ENCODE peak calls at places on chromosome 6, in eight cellular contexts. M is body of pancreas; Q is lower lobe of right lung; I is CD8-positive, alpha-beta memory T cell; E is Peyer's patch; L is pancreas; O is naive thymus-derived CD4-positive, alpha-beta T cell; V is cardiac muscle cell. R is an unnamed sample.

GRCh38 chr6:63644668-63645326 is 9.2 kb downstream of the PHF3 start:
- DNase-seq in M (no peak), Q (no peak), I (no peak), E (no peak), L (no peak), O (no peak), V (peak; percentile 41), R (no peak)

GRCh38 chr6:71248306-71248705 is 40.3 kb upstream of the OGFRL1 start:
- DNase-seq in M (peak; percentile 42), Q (no peak), I (no peak), E (no peak), L (no peak), O (no peak), V (peak; percentile 44), R (no peak)

GRCh38 chr6:92427408-92427905 is 991.9 kb downstream of the EPHA7 start:
- DNase-seq in M (no peak), Q (no peak), I (no peak), E (no peak), L (no peak), O (no peak), V (no peak), R (no peak)

GRCh38 chr6:26447257-26447656 is 7.0 kb downstream of the BTN3A3 start:
- DNase-seq in M (no peak), Q (no peak), I (no peak), E (no peak), L (no peak), O (no peak), V (no peak), R (no peak)

GRCh38 chr6:164247106-164247505 is 832.6 kb downstream of the QKI start:
- DNase-seq in M (no peak), Q (no peak), I (no peak), E (no peak), L (no peak), O (no peak), V (no peak), R (no peak)

GRCh38 chr6:40972814-40973213 is 66.2 kb downstream of the UNC5CL start:
- DNase-seq in M (no peak), Q (no peak), I (no peak), E (no peak), L (no peak), O (no peak), V (no peak), R (no peak)

GRCh38 chr6:79146426-79146825 is 68.4 kb upstream of the PHIP start:
- DNase-seq in M (no peak), Q (no peak), I (no peak), E (no peak), L (no peak), O (no peak), V (no peak), R (no peak)

GRCh38 chr6:2875840-2876207 is 27.3 kb downstream of the SERPINB9 start:
- DNase-seq in M (no peak), Q (peak; percentile 67), I (peak; percentile 54), E (peak; percentile 66), L (no peak), O (no peak), V (peak; percentile 19), R (peak; percentile 29)

GRCh38 chr6:44800171-44800671 is 412.7 kb downstream of the CDC5L start:
- DNase-seq in M (peak; percentile 74), Q (no peak), I (no peak), E (no peak), L (peak; percentile 53), O (no peak), V (peak; percentile 86), R (no peak)

GRCh38 chr6:158002951-158003853 is 21.5 kb downstream of the SYNJ2 start:
- DNase-seq in M (no peak), Q (peak; percentile 30), I (no peak), E (no peak), L (no peak), O (no peak), V (peak; percentile 90), R (no peak)

GRCh38 chr6:145008715-145009114 is 723.6 kb downstream of the UTRN start:
- DNase-seq in M (no peak), Q (no peak), I (no peak), E (no peak), L (no peak), O (no peak), V (no peak), R (no peak)
- H3K4me3 ChIP-seq in M (no peak overlapping the region), Q (no peak overlapping the region), I (no peak overlapping the region), E (no peak overlapping the region), L (no peak overlapping the region), O (no peak overlapping the region), V (no peak overlapping the region), R (no peak overlapping the region)

DNA sequence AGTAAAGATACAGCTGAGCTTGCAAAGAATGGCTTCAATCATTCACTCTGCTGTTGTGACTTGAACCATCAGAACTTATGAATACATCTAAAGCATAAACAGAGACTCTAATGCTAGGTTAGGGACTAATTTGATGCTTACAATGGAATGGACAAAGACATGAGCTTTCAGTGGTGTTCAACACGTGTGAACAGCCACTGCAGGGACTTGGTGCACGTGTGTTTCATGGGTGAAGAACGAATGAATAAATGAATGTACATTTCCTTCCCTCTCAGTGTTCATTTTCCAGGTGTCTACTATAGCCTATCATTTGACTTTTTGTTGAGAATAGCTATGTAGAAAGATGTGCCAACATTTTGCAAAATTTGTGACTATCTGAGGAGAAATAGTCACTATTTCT is 98.3 kb downstream of the VIP start:
- DNase-seq in M (no peak), Q (no peak), I (no peak), E (no peak), L (no peak), O (no peak), V (no peak), R (no peak)
- H3K9me3 ChIP-seq in M (no peaks in the 10 kb centered on the region), Q (no peaks in the 10 kb centered on the region), I (no peaks in the 10 kb centered on the region), E (no peaks in the 10 kb centered on the region), L (no peaks in the 10 kb centered on the region), O (no peaks in the 10 kb centered on the region), V (no peaks in the 10 kb centered on the region), R (no peaks in the 10 kb centered on the region)

DNA sequence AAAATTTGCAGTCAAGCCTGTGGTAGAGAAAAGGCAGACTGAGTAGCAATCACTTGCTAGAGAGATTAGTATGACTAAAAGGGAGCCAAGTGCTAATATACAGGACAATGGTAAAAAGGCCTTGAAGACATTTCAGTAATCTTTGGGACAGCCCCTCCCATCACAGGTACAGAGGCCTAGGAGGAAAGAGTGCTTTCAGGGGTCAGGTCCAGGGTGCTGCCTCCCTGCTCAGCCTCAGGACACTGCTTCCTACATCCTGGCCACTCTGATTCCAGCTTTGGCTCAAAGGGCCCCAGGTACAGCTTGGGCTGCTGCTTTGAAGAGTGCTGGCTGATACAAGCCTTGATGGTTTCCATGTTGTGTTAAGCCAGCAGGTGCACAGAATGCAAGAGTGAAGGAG is 543.5 kb downstream of the MMUT start:
- DNase-seq in M (no peak), Q (no peak), I (no peak), E (no peak), L (no peak), O (no peak), V (no peak), R (no peak)
- H3K4me3 ChIP-seq in M (no peak overlapping the region), Q (no peak overlapping the region), I (no peak overlapping the region), E (no peak overlapping the region), L (no peak overlapping the region), O (no peak overlapping the region), V (no peak overlapping the region), R (no peak overlapping the region)

GRCh38 chr6:107186047-107186446 is 70.7 kb upstream of the BEND3 start:
- DNase-seq in M (no peak), Q (no peak), I (no peak), E (no peak), L (no peak), O (no peak), V (no peak), R (no peak)

GRCh38 chr6:107192739-107193296 is 77.5 kb upstream of the BEND3 start:
- DNase-seq in M (peak; percentile 14), Q (no peak), I (no peak), E (no peak), L (no peak), O (no peak), V (no peak), R (no peak)

GRCh38 chr6:107185570-107185969 is 70.3 kb upstream of the BEND3 start:
- DNase-seq in M (peak; percentile 20), Q (no peak), I (no peak), E (no peak), L (no peak), O (no peak), V (peak; percentile 57), R (no peak)

GRCh38 chr6:107187630-107188029 is 72.3 kb upstream of the BEND3 start:
- DNase-seq in M (no peak), Q (no peak), I (no peak), E (no peak), L (no peak), O (no peak), V (no peak), R (no peak)
- H3K9me3 ChIP-seq in M (no peaks in the 10 kb centered on the region), Q (no peaks in the 10 kb centered on the region), I (no peaks in the 10 kb centered on the region), E (no peaks in the 10 kb centered on the region), L (no peaks in the 10 kb centered on the region), O (no peaks in the 10 kb centered on the region), V (no peaks in the 10 kb centered on the region), R (no peaks in the 10 kb centered on the region)

R was measured in effector memory CD4-positive, alpha-beta T cell.